ENCODE peak calls at places on chromosome 20, in seven cellular contexts. One of them, this sample, is unnamed.
A peak's percentile ranks its signal among the peaks of the same experiment; 100 is the strongest.

GRCh38 chr20:4483481-4483880 is 238.2 kb upstream of the PRND start:
- DNase-seq in cardiac muscle cell: peak; percentile 69
- DNase-seq in upper lobe of right lung: no peak
- DNase-seq in fibroblast of lung: peak; percentile 82
- DNase-seq in naive thymus-derived CD4-positive, alpha-beta T cell: no peak
- DNase-seq in H9: no peak
- DNase-seq in sigmoid colon: no peak
- DNase-seq in this sample: no peak

GRCh38 chr20:58028123-58028522 is 200.3 kb downstream of the ANKRD60 start:
- DNase-seq in cardiac muscle cell: no peak
- DNase-seq in upper lobe of right lung: no peak
- DNase-seq in fibroblast of lung: no peak
- DNase-seq in naive thymus-derived CD4-positive, alpha-beta T cell: no peak
- DNase-seq in H9: no peak
- DNase-seq in sigmoid colon: no peak
- DNase-seq in this sample: no peak

GRCh38 chr20:40692240-40693011 is 3.4 kb upstream of the MAFB start:
- DNase-seq in cardiac muscle cell: no peak
- DNase-seq in upper lobe of right lung: no peak
- DNase-seq in fibroblast of lung: no peak
- DNase-seq in naive thymus-derived CD4-positive, alpha-beta T cell: no peak
- DNase-seq in H9: peak; percentile 38
- DNase-seq in sigmoid colon: no peak
- DNase-seq in this sample: no peak

GRCh38 chr20:56442381-56443365 is 25.8 kb upstream of the RTF2 start:
- DNase-seq in cardiac muscle cell: peak; percentile 28
- DNase-seq in upper lobe of right lung: no peak
- DNase-seq in fibroblast of lung: no peak
- DNase-seq in naive thymus-derived CD4-positive, alpha-beta T cell: no peak
- DNase-seq in H9: no peak
- DNase-seq in sigmoid colon: peak; percentile 39
- DNase-seq in this sample: no peak

GRCh38 chr20:16107172-16107870 is 465.9 kb downstream of the KIF16B start:
- DNase-seq in cardiac muscle cell: no peak
- DNase-seq in upper lobe of right lung: no peak
- DNase-seq in fibroblast of lung: no peak
- DNase-seq in naive thymus-derived CD4-positive, alpha-beta T cell: no peak
- DNase-seq in H9: no peak
- DNase-seq in sigmoid colon: no peak
- DNase-seq in this sample: no peak

GRCh38 chr20:21323640-21324039 is 20.5 kb downstream of the XRN2 start:
- DNase-seq in cardiac muscle cell: peak; percentile 82
- DNase-seq in upper lobe of right lung: no peak
- DNase-seq in fibroblast of lung: peak; percentile 85
- DNase-seq in naive thymus-derived CD4-positive, alpha-beta T cell: no peak
- DNase-seq in H9: no peak
- DNase-seq in sigmoid colon: no peak
- DNase-seq in this sample: no peak

GRCh38 chr20:3203315-3204123 is 963 bp downstream of the DDRGK1 start:
- DNase-seq in cardiac muscle cell: no peak
- DNase-seq in upper lobe of right lung: no peak
- DNase-seq in fibroblast of lung: no peak
- DNase-seq in naive thymus-derived CD4-positive, alpha-beta T cell: no peak
- DNase-seq in H9: no peak
- DNase-seq in sigmoid colon: no peak
- DNase-seq in this sample: no peak

GRCh38 chr20:57390604-57391438 is at the start of gene RBM38:
- DNase-seq in cardiac muscle cell: peak; percentile 71
- DNase-seq in upper lobe of right lung: peak; percentile 83
- DNase-seq in fibroblast of lung: peak; percentile 57
- DNase-seq in naive thymus-derived CD4-positive, alpha-beta T cell: peak; percentile 84
- DNase-seq in H9: peak; percentile 82
- DNase-seq in sigmoid colon: peak; percentile 84
- DNase-seq in this sample: peak; percentile 68

GRCh38 chr20:62652051-62652893 is 10.0 kb downstream of the SLCO4A1 start:
- DNase-seq in cardiac muscle cell: peak; percentile 99
- DNase-seq in upper lobe of right lung: peak; percentile 93
- DNase-seq in fibroblast of lung: peak; percentile 100
- DNase-seq in naive thymus-derived CD4-positive, alpha-beta T cell: peak; percentile 70
- DNase-seq in H9: no peak
- DNase-seq in sigmoid colon: peak; percentile 98
- DNase-seq in this sample: peak; percentile 37

GRCh38 chr20:4026093-4026601 is 10.8 kb upstream of the RNF24 start:
- DNase-seq in cardiac muscle cell: peak; percentile 93
- DNase-seq in upper lobe of right lung: no peak
- DNase-seq in fibroblast of lung: peak; percentile 83
- DNase-seq in naive thymus-derived CD4-positive, alpha-beta T cell: no peak
- DNase-seq in H9: peak; percentile 52
- DNase-seq in sigmoid colon: peak; percentile 73
- DNase-seq in this sample: no peak

GRCh38 chr20:57003012-57003411 is 263.4 kb downstream of the BMP7 start:
- DNase-seq in cardiac muscle cell: no peak
- DNase-seq in upper lobe of right lung: no peak
- DNase-seq in fibroblast of lung: no peak
- DNase-seq in naive thymus-derived CD4-positive, alpha-beta T cell: no peak
- DNase-seq in H9: no peak
- DNase-seq in sigmoid colon: no peak
- DNase-seq in this sample: no peak

GRCh38 chr20:43011491-43011890 is 178.2 kb downstream of the PTPRT start:
- DNase-seq in cardiac muscle cell: no peak
- DNase-seq in upper lobe of right lung: no peak
- DNase-seq in fibroblast of lung: no peak
- DNase-seq in naive thymus-derived CD4-positive, alpha-beta T cell: no peak
- DNase-seq in H9: no peak
- DNase-seq in sigmoid colon: no peak
- DNase-seq in this sample: no peak

GRCh38 chr20:23671479-23671878 is 17.4 kb downstream of the CST4 start:
- DNase-seq in cardiac muscle cell: no peak
- DNase-seq in upper lobe of right lung: no peak
- DNase-seq in fibroblast of lung: no peak
- DNase-seq in naive thymus-derived CD4-positive, alpha-beta T cell: no peak
- DNase-seq in H9: no peak
- DNase-seq in sigmoid colon: no peak
- DNase-seq in this sample: no peak

GRCh38 chr20:20780127-20780822 is 67.8 kb upstream of the RALGAPA2 start:
- DNase-seq in cardiac muscle cell: peak; percentile 17
- DNase-seq in upper lobe of right lung: peak; percentile 94
- DNase-seq in fibroblast of lung: no peak
- DNase-seq in naive thymus-derived CD4-positive, alpha-beta T cell: no peak
- DNase-seq in H9: peak; percentile 33
- DNase-seq in sigmoid colon: peak; percentile 79
- DNase-seq in this sample: no peak

GRCh38 chr20:47490795-47491194 is 10.9 kb upstream of the NCOA3 start:
- DNase-seq in cardiac muscle cell: no peak
- DNase-seq in upper lobe of right lung: no peak
- DNase-seq in fibroblast of lung: no peak
- DNase-seq in naive thymus-derived CD4-positive, alpha-beta T cell: no peak
- DNase-seq in H9: no peak
- DNase-seq in sigmoid colon: no peak
- DNase-seq in this sample: no peak

GRCh38 chr20:58697201-58697866 is 4.7 kb downstream of the NPEPL1 start:
- DNase-seq in cardiac muscle cell: no peak
- DNase-seq in upper lobe of right lung: peak; percentile 51
- DNase-seq in fibroblast of lung: no peak
- DNase-seq in naive thymus-derived CD4-positive, alpha-beta T cell: no peak
- DNase-seq in H9: peak; percentile 18
- DNase-seq in sigmoid colon: peak; percentile 61
- DNase-seq in this sample: no peak

GRCh38 chr20:10558635-10559187 is 115.1 kb downstream of the JAG1 start:
- DNase-seq in cardiac muscle cell: peak; percentile 88
- DNase-seq in upper lobe of right lung: no peak
- DNase-seq in fibroblast of lung: peak; percentile 94
- DNase-seq in naive thymus-derived CD4-positive, alpha-beta T cell: no peak
- DNase-seq in H9: no peak
- DNase-seq in sigmoid colon: no peak
- DNase-seq in this sample: no peak

GRCh38 chr20:14234666-14235295 is 102.6 kb downstream of the FLRT3 start:
- DNase-seq in cardiac muscle cell: no peak
- DNase-seq in upper lobe of right lung: no peak
- DNase-seq in fibroblast of lung: peak; percentile 47
- DNase-seq in naive thymus-derived CD4-positive, alpha-beta T cell: no peak
- DNase-seq in H9: no peak
- DNase-seq in sigmoid colon: no peak
- DNase-seq in this sample: no peak

GRCh38 chr20:13302647-13303425 is 81.8 kb downstream of the ISM1 start:
- DNase-seq in cardiac muscle cell: peak; percentile 27
- DNase-seq in upper lobe of right lung: no peak
- DNase-seq in fibroblast of lung: peak; percentile 11
- DNase-seq in naive thymus-derived CD4-positive, alpha-beta T cell: peak; percentile 47
- DNase-seq in H9: peak; percentile 53
- DNase-seq in sigmoid colon: no peak
- DNase-seq in this sample: no peak

GRCh38 chr20:34037121-34037520 is 43.4 kb downstream of the RALY start:
- DNase-seq in cardiac muscle cell: no peak
- DNase-seq in upper lobe of right lung: no peak
- DNase-seq in fibroblast of lung: no peak
- DNase-seq in naive thymus-derived CD4-positive, alpha-beta T cell: peak; percentile 50
- DNase-seq in H9: no peak
- DNase-seq in sigmoid colon: no peak
- DNase-seq in this sample: peak; percentile 6

GRCh38 chr20:23874747-23875146 is 4.8 kb downstream of the CST5 start:
- DNase-seq in cardiac muscle cell: no peak
- DNase-seq in upper lobe of right lung: no peak
- DNase-seq in fibroblast of lung: no peak
- DNase-seq in naive thymus-derived CD4-positive, alpha-beta T cell: no peak
- DNase-seq in H9: no peak
- DNase-seq in sigmoid colon: no peak
- DNase-seq in this sample: no peak

GRCh38 chr20:61045876-61046585 is 206.0 kb upstream of the CDH4 start:
- DNase-seq in cardiac muscle cell: no peak
- DNase-seq in upper lobe of right lung: no peak
- DNase-seq in fibroblast of lung: no peak
- DNase-seq in naive thymus-derived CD4-positive, alpha-beta T cell: no peak
- DNase-seq in H9: peak; percentile 61
- DNase-seq in sigmoid colon: no peak
- DNase-seq in this sample: no peak

GRCh38 chr20:62186887-62187866 is 4.3 kb downstream of the MTG2 start:
- DNase-seq in cardiac muscle cell: peak; percentile 47
- DNase-seq in upper lobe of right lung: no peak
- DNase-seq in fibroblast of lung: no peak
- DNase-seq in naive thymus-derived CD4-positive, alpha-beta T cell: no peak
- DNase-seq in H9: no peak
- DNase-seq in sigmoid colon: no peak
- DNase-seq in this sample: no peak

GRCh38 chr20:14093652-14094051 is 98.3 kb downstream of the MACROD2 start:
- DNase-seq in cardiac muscle cell: no peak
- DNase-seq in upper lobe of right lung: no peak
- DNase-seq in fibroblast of lung: no peak
- DNase-seq in naive thymus-derived CD4-positive, alpha-beta T cell: no peak
- DNase-seq in H9: no peak
- DNase-seq in sigmoid colon: no peak
- DNase-seq in this sample: no peak

GRCh38 chr20:1951436-1952115 is 42.3 kb downstream of the PDYN start:
- DNase-seq in cardiac muscle cell: no peak
- DNase-seq in upper lobe of right lung: no peak
- DNase-seq in fibroblast of lung: no peak
- DNase-seq in naive thymus-derived CD4-positive, alpha-beta T cell: no peak
- DNase-seq in H9: no peak
- DNase-seq in sigmoid colon: peak; percentile 26
- DNase-seq in this sample: no peak

GRCh38 chr20:1950836-1951235 is 43.0 kb downstream of the PDYN start:
- DNase-seq in cardiac muscle cell: no peak
- DNase-seq in upper lobe of right lung: no peak
- DNase-seq in fibroblast of lung: no peak
- DNase-seq in naive thymus-derived CD4-positive, alpha-beta T cell: no peak
- DNase-seq in H9: no peak
- DNase-seq in sigmoid colon: peak; percentile 36
- DNase-seq in this sample: no peak

GRCh38 chr20:1947535-1947846 is 46.4 kb downstream of the PDYN start:
- DNase-seq in cardiac muscle cell: no peak
- DNase-seq in upper lobe of right lung: no peak
- DNase-seq in fibroblast of lung: no peak
- DNase-seq in naive thymus-derived CD4-positive, alpha-beta T cell: no peak
- DNase-seq in H9: no peak
- DNase-seq in sigmoid colon: peak; percentile 62
- DNase-seq in this sample: no peak

GRCh38 chr20:1949306-1949705 is 44.6 kb downstream of the PDYN start:
- DNase-seq in cardiac muscle cell: no peak
- DNase-seq in upper lobe of right lung: no peak
- DNase-seq in fibroblast of lung: no peak
- DNase-seq in naive thymus-derived CD4-positive, alpha-beta T cell: no peak
- DNase-seq in H9: no peak
- DNase-seq in sigmoid colon: peak; percentile 44
- DNase-seq in this sample: no peak

GRCh38 chr20:1949711-1950110 is 44.1 kb downstream of the PDYN start:
- DNase-seq in cardiac muscle cell: no peak
- DNase-seq in upper lobe of right lung: no peak
- DNase-seq in fibroblast of lung: no peak
- DNase-seq in naive thymus-derived CD4-positive, alpha-beta T cell: no peak
- DNase-seq in H9: no peak
- DNase-seq in sigmoid colon: peak; percentile 61
- DNase-seq in this sample: no peak
- H3K4me1 ChIP-seq in cardiac muscle cell: peaks cover 53% of the 10 kb centered on the region
- H3K4me1 ChIP-seq in upper lobe of right lung: peaks cover 23% of the 10 kb centered on the region
- H3K4me1 ChIP-seq in fibroblast of lung: no peaks in the 10 kb centered on the region
- H3K4me1 ChIP-seq in naive thymus-derived CD4-positive, alpha-beta T cell: no peaks in the 10 kb centered on the region
- H3K4me1 ChIP-seq in H9: peaks cover 2% of the 10 kb centered on the region
- H3K4me1 ChIP-seq in sigmoid colon: peaks cover 27% of the 10 kb centered on the region
- H3K4me1 ChIP-seq in this sample: no peaks in the 10 kb centered on the region

GRCh38 chr20:22411568-22412450 is 172.6 kb downstream of the FOXA2 start:
- DNase-seq in cardiac muscle cell: peak; percentile 97
- DNase-seq in upper lobe of right lung: no peak
- DNase-seq in fibroblast of lung: peak; percentile 73
- DNase-seq in naive thymus-derived CD4-positive, alpha-beta T cell: no peak
- DNase-seq in H9: no peak
- DNase-seq in sigmoid colon: peak; percentile 69
- DNase-seq in this sample: no peak
- H3K27ac ChIP-seq in cardiac muscle cell: no peak overlapping the region
- H3K27ac ChIP-seq in upper lobe of right lung: peak overlapping the region; percentile 61
- H3K27ac ChIP-seq in fibroblast of lung: no peak overlapping the region
- H3K27ac ChIP-seq in naive thymus-derived CD4-positive, alpha-beta T cell: no peak overlapping the region
- H3K27ac ChIP-seq in H9: no peak overlapping the region
- H3K27ac ChIP-seq in sigmoid colon: no peak overlapping the region
- H3K27ac ChIP-seq in this sample: no peak overlapping the region

GRCh38 chr20:44963325-44964215 is 2.7 kb upstream of the STK4 start:
- DNase-seq in cardiac muscle cell: no peak
- DNase-seq in upper lobe of right lung: no peak
- DNase-seq in fibroblast of lung: no peak
- DNase-seq in naive thymus-derived CD4-positive, alpha-beta T cell: no peak
- DNase-seq in H9: no peak
- DNase-seq in sigmoid colon: no peak
- DNase-seq in this sample: no peak
- H3K4me1 ChIP-seq in cardiac muscle cell: peaks cover 5% of the 10 kb centered on the region
- H3K4me1 ChIP-seq in upper lobe of right lung: peaks cover 27% of the 10 kb centered on the region
- H3K4me1 ChIP-seq in fibroblast of lung: peaks cover 9% of the 10 kb centered on the region
- H3K4me1 ChIP-seq in naive thymus-derived CD4-positive, alpha-beta T cell: peaks cover 24% of the 10 kb centered on the region
- H3K4me1 ChIP-seq in H9: peaks cover 2% of the 10 kb centered on the region
- H3K4me1 ChIP-seq in sigmoid colon: peaks cover 44% of the 10 kb centered on the region
- H3K4me1 ChIP-seq in this sample: peaks cover 10% of the 10 kb centered on the region

GRCh38 chr20:460707-461106 is 1.6 kb downstream of the TBC1D20 start:
- DNase-seq in cardiac muscle cell: peak; percentile 44
- DNase-seq in upper lobe of right lung: no peak
- DNase-seq in fibroblast of lung: peak; percentile 32
- DNase-seq in naive thymus-derived CD4-positive, alpha-beta T cell: no peak
- DNase-seq in H9: no peak
- DNase-seq in sigmoid colon: no peak
- DNase-seq in this sample: no peak
- H3K27ac ChIP-seq in cardiac muscle cell: no peak overlapping the region
- H3K27ac ChIP-seq in upper lobe of right lung: no peak overlapping the region
- H3K27ac ChIP-seq in fibroblast of lung: no peak overlapping the region
- H3K27ac ChIP-seq in naive thymus-derived CD4-positive, alpha-beta T cell: no peak overlapping the region
- H3K27ac ChIP-seq in H9: no peak overlapping the region
- H3K27ac ChIP-seq in sigmoid colon: peak overlapping the region; percentile 95
- H3K27ac ChIP-seq in this sample: no peak overlapping the region

This sample was measured in effector memory CD4-positive, alpha-beta T cell.